ENCODE peak calls at places on chromosomes 13 and 19, in ten cellular contexts. U, N, F, E, C, R, B, O, T and A are unnamed samples.

GRCh38 chr19:18262917-18263316 is 11.3 kb downstream of the IQCN start:
- DNase-seq in N (no peak), T (no peak), F (no peak), B (no peak), C (no peak), E (no peak), R (no peak), O (no peak), U (no peak), A (no peak)

GRCh38 chr19:52825765-52826164 is 4.3 kb upstream of the ZNF28 start:
- DNase-seq in E (no peak), F (no peak), B (no peak), C (no peak), N (no peak), O (no peak), U (no peak), T (no peak), R (no peak), A (no peak)

GRCh38 chr13:27960362-27961226 is 8.5 kb downstream of the CDX2 start:
- DNase-seq in B (no peak), U (no peak), N (no peak), O (no peak), E (peak), F (peak), C (no peak), R (no peak), T (no peak), A (peak)

GRCh38 chr19:39203372-39204341 is at the start of gene SYCN:
- DNase-seq in O (no peak), T (no peak), C (no peak), N (no peak), B (no peak), R (no peak), E (no peak), F (no peak), U (no peak), A (no peak)

GRCh38 chr13:45361596-45362206 is 20.7 kb upstream of the TPT1 start:
- DNase-seq in T (no peak), O (no peak), R (no peak), C (no peak), B (no peak), E (no peak), N (no peak), U (no peak), F (no peak), A (no peak)

GRCh38 chr13:37886879-37887278 is 17.3 kb upstream of the TRPC4 start:
- DNase-seq in U (no peak), C (no peak), B (no peak), F (no peak), O (no peak), N (no peak), E (no peak), R (no peak), T (no peak), A (no peak)

GRCh38 chr13:35460061-35460460 is 16.4 kb downstream of the MAB21L1 start:
- DNase-seq in E (no peak), B (no peak), U (no peak), R (no peak), N (no peak), T (no peak), F (no peak), C (no peak), O (no peak), A (no peak)

GRCh38 chr19:55341191-55342043 is 1.7 kb downstream of the KMT5C start:
- DNase-seq in U (no peak), E (peak), R (peak), O (peak), F (peak), N (peak), B (no peak), T (no peak), C (peak), A (peak)

GRCh38 chr13:44969858-44970484 is 19.3 kb downstream of the NUFIP1 start:
- DNase-seq in N (no peak), R (peak), E (peak), B (no peak), F (no peak), U (peak), T (no peak), C (no peak), O (no peak), A (no peak)

GRCh38 chr13:50910483-50910805 is 853 bp downstream of the RNASEH2B start:
- DNase-seq in N (no peak), C (no peak), B (no peak), E (peak), T (no peak), F (no peak), R (peak), O (no peak), U (no peak), A (no peak)

GRCh38 chr19:50358483-50359431 is 6.7 kb downstream of the NAPSA start:
- DNase-seq in B (no peak), C (peak), T (peak), N (peak), U (no peak), O (peak), R (no peak), E (peak), F (peak), A (peak)

GRCh38 chr19:9914315-9915207 is 21.8 kb downstream of the OLFM2 start:
- DNase-seq in E (peak), N (peak), B (peak), F (peak), C (peak), T (peak), U (peak), O (peak), R (peak), A (peak)

GRCh38 chr13:75091185-75091584 is 390.8 kb downstream of the TBC1D4 start:
- DNase-seq in U (no peak), R (no peak), E (no peak), T (no peak), B (no peak), C (no peak), O (no peak), F (no peak), N (no peak), A (no peak)

GRCh38 chr13:45207319-45207718 is 6.5 kb upstream of the KCTD4 start:
- DNase-seq in O (no peak), C (no peak), U (no peak), E (no peak), N (no peak), R (no peak), T (no peak), F (no peak), B (no peak), A (no peak)

GRCh38 chr19:1503089-1503924 is 9.5 kb downstream of the ADAMTSL5 start:
- DNase-seq in O (peak), B (no peak), N (peak), F (peak), R (no peak), C (peak), E (no peak), U (no peak), T (no peak), A (peak)

GRCh38 chr13:39942901-39943273 is 287.4 kb downstream of the COG6 start:
- DNase-seq in F (peak), O (peak), T (peak), N (peak), C (peak), E (peak), U (peak), B (peak), R (peak), A (peak)

GRCh38 chr19:18593367-18594095 is 4.9 kb downstream of the REX1BD start:
- DNase-seq in T (no peak), O (no peak), E (no peak), U (no peak), C (no peak), B (no peak), N (no peak), R (no peak), F (no peak), A (no peak)

GRCh38 chr13:70732611-70733010 is 624.4 kb upstream of the KLHL1 start:
- DNase-seq in U (no peak), F (no peak), R (no peak), E (no peak), T (no peak), B (no peak), O (no peak), C (no peak), N (no peak), A (no peak)

GRCh38 chr13:106176103-106176502 is 359.4 kb downstream of the EFNB2 start:
- DNase-seq in B (no peak), T (no peak), E (no peak), R (no peak), F (no peak), N (no peak), O (no peak), C (no peak), U (no peak), A (no peak)

GRCh38 chr13:107251321-107251720 is 683.4 kb upstream of the ARGLU1 start:
- DNase-seq in F (no peak), O (no peak), B (no peak), C (no peak), E (no peak), N (no peak), U (no peak), T (no peak), R (no peak), A (no peak)

GRCh38 chr13:92901739-92902138 is 324.9 kb upstream of the GPC6 start:
- DNase-seq in U (no peak), N (no peak), O (no peak), R (no peak), T (no peak), F (no peak), C (no peak), E (no peak), B (no peak), A (no peak)

GRCh38 chr19:55640577-55641375 is at the start of gene ZNF580:
- DNase-seq in T (no peak), N (peak), F (peak), R (peak), B (no peak), C (no peak), E (peak), U (no peak), O (peak), A (peak)

GRCh38 chr19:12984143-12984627 is 11.1 kb upstream of the NFIX start:
- DNase-seq in O (no peak), E (no peak), R (no peak), U (no peak), N (no peak), T (no peak), B (no peak), F (no peak), C (no peak), A (no peak)

GRCh38 chr19:12982648-12983047 is 12.6 kb upstream of the NFIX start:
- DNase-seq in O (no peak), B (no peak), N (no peak), U (no peak), E (no peak), F (no peak), R (no peak), C (no peak), T (no peak), A (no peak)

GRCh38 chr19:12983561-12984142 is 11.6 kb upstream of the NFIX start:
- DNase-seq in U (peak), C (peak), E (peak), T (peak), R (peak), B (no peak), N (peak), O (peak), F (peak), A (peak)

GRCh38 chr19:12984683-12985048 is 10.6 kb upstream of the NFIX start:
- DNase-seq in R (no peak), T (no peak), C (no peak), B (no peak), O (no peak), U (no peak), E (no peak), F (no peak), N (no peak), A (peak)

DNA sequence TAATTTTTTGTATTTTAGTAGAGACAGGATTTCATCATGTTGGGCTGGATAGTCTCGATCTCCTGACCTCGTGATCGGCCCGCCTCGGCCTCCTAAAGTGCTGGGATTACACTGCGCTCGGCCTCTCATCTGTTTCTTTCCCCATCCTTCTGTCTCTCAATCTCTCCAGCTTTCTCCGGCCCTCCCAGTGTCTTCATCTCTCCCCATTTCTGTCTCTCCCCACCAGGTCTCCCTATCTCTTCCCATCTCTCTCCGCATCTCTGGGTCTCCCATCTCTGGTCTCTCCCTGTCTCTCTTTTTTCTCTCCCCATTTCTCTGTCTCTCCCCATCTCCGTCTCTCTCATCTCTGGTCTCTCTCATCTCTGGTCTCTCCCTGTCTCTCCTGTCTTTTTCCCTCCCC is 12.2 kb upstream of the NFIX start:
- DNase-seq in E (no peak), U (no peak), T (no peak), F (no peak), N (no peak), R (no peak), O (no peak), C (no peak), B (no peak), A (no peak)
- H3K27ac ChIP-seq in E (no peak), U (no peak), T (peak), F (no peak), N (no peak), R (no peak), O (no peak), C (peak), B (no peak), A (no peak)

GRCh38 chr19:3538965-3539742 is at the start of gene TEKTIP1:
- DNase-seq in T (no peak), O (no peak), R (no peak), U (no peak), E (no peak), F (no peak), N (no peak), C (no peak), B (no peak), A (no peak)

GRCh38 chr19:3537438-3538240 is 1.3 kb upstream of the TEKTIP1 start:
- DNase-seq in N (no peak), F (no peak), C (no peak), U (no peak), T (no peak), B (no peak), O (no peak), R (no peak), E (no peak), A (no peak)

GRCh38 chr19:3537101-3537437 is 1.9 kb upstream of the TEKTIP1 start:
- DNase-seq in B (no peak), E (no peak), U (no peak), C (no peak), R (no peak), N (no peak), O (no peak), T (no peak), F (no peak), A (no peak)

GRCh38 chr19:3538258-3538929 is 580 bp upstream of the TEKTIP1 start:
- DNase-seq in B (no peak), F (no peak), O (no peak), T (no peak), C (no peak), N (no peak), E (no peak), R (no peak), U (no peak), A (no peak)

GRCh38 chr19:3539743-3540118 is 757 bp downstream of the TEKTIP1 start:
- DNase-seq in F (no peak), T (no peak), N (no peak), O (no peak), R (no peak), B (no peak), E (no peak), C (no peak), U (no peak), A (no peak)
- H3K27ac ChIP-seq in F (no peak), T (no peak), N (no peak), O (no peak), R (no peak), B (no peak), E (no peak), C (no peak), U (no peak), A (no peak)

GRCh38 chr13:64793592-64793991 is 2436.5 kb downstream of the PCDH9 start:
- DNase-seq in C (no peak), E (no peak), U (no peak), O (no peak), B (no peak), F (no peak), T (no peak), N (no peak), R (no peak), A (no peak)

GRCh38 chr13:64793131-64793530 is 2437.0 kb downstream of the PCDH9 start:
- DNase-seq in B (no peak), E (no peak), C (no peak), F (no peak), T (no peak), O (no peak), R (no peak), N (no peak), U (no peak), A (no peak)

GRCh38 chr13:64801768-64802167 is 2428.4 kb downstream of the PCDH9 start:
- DNase-seq in E (no peak), T (no peak), N (no peak), U (no peak), B (no peak), R (no peak), F (no peak), O (no peak), C (no peak), A (no peak)

DNA sequence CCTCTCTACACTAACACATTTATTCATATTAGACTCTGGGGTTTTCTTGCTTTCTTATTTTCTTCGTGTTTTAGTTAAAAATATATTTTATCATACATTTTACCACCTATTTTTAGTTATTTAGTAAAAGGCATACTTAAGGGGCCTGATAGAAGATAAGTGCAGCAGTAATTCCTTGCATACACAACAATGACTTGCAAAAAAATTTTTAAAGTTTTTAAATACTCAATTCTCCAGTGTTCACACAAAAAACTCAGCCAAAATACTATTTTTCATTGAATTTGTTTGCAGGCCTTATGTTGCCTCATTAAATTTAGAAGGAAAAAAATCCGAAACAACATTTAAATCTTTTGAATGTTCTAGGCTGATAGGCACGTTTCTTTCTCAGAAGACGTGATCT is 2431.7 kb downstream of the PCDH9 start:
- DNase-seq in T (no peak), E (no peak), R (no peak), N (no peak), C (no peak), F (no peak), B (no peak), O (no peak), U (no peak), A (no peak)
- H3K27ac ChIP-seq in T (no peak), E (no peak), R (no peak), N (no peak), C (no peak), F (no peak), B (no peak), O (no peak), U (no peak), A (no peak)

DNA sequence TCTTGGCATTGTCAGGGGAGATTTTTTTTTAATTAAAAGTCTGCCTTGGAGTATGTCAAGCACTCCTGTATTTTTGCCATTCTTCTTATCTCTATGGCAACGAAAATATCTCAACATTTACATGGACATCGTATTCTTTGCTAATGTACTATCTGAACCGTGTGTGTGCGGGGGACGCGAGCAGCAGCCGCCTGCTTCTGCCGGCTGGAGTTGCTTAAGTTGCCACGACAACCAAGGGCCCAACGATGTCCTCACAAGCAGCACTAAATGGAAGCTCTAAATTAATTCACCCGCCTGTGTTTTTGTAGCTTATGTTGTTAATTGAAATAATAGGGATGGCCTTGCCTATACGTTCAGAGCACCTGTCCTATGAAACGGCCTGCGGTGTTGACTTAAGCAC is 309.5 kb downstream of the TEX29 start:
- DNase-seq in T (no peak), E (no peak), R (no peak), C (no peak), O (no peak), F (no peak), B (no peak), N (no peak), U (no peak), A (no peak)
- H3K27ac ChIP-seq in T (no peak), E (no peak), R (no peak), C (no peak), O (no peak), F (no peak), B (no peak), N (no peak), U (no peak), A (no peak)

GRCh38 chr19:46932346-46932745 is 71.5 kb downstream of the ARHGAP35 start:
- DNase-seq in U (no peak), B (no peak), C (no peak), R (no peak), E (no peak), N (no peak), F (no peak), T (no peak), O (no peak), A (no peak)
- H3K27ac ChIP-seq in U (no peak), B (no peak), C (no peak), R (no peak), E (peak), N (no peak), F (no peak), T (no peak), O (no peak), A (no peak)

DNA sequence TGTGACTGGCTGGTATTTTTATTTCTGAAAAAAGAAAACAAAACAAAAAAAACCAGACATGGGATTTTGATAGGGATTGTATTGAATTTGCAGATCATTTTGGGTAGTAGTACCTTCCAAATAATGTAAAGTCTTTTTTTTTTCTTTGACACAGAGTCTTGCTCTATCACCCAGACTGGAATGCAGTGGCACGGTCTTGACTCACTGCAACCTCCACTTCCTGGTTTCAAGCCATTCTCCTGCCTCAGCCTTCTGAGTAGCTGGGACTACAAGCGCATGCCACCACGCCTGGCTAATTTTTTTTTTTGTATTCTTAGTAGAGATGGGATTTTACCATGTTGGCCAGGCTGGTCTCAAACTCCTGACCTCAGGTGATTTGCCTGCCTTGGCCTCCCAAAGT is 4.2 kb downstream of the ZNF101 start:
- DNase-seq in T (no peak), O (no peak), F (no peak), B (no peak), C (no peak), N (no peak), R (no peak), U (no peak), E (no peak), A (no peak)
- H3K27ac ChIP-seq in T (no peak), O (no peak), F (no peak), B (no peak), C (no peak), N (no peak), R (no peak), U (no peak), E (no peak), A (peak)

GRCh38 chr19:29673451-29674371 is 8.4 kb downstream of the PLEKHF1 start:
- DNase-seq in N (no peak), F (no peak), O (no peak), R (no peak), T (no peak), U (no peak), C (peak), B (no peak), E (no peak), A (no peak)
- H3K27ac ChIP-seq in N (peak), F (no peak), O (peak), R (no peak), T (peak), U (no peak), C (peak), B (no peak), E (peak), A (peak)

GRCh38 chr19:16384688-16385087 is 60.1 kb downstream of the KLF2 start:
- DNase-seq in N (no peak), F (peak), R (no peak), E (no peak), O (no peak), U (no peak), T (no peak), C (no peak), B (no peak), A (no peak)
- H3K27ac ChIP-seq in N (no peak), F (no peak), R (no peak), E (peak), O (no peak), U (no peak), T (no peak), C (no peak), B (no peak), A (no peak)

DNA sequence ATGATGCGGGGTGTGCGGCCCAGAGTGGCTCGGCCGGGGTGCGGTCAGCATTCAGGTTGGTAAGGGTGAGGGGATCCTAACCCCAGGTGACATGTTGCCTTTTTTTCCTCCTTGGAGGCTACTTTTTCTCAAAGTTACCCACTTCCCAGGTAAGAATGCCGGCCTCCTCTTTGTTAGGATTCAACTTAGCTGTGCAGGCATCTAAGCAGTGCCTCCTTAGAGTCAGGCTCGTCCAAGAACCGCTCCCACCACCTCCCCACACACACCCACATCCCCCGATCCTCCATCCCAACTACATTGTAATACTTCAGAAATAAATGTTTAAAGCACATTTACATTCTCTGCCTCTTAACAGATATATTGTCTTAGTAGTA is 733 bp upstream of the ENOX1 start:
- DNase-seq in R (no peak), O (no peak), B (no peak), U (no peak), E (no peak), F (no peak), T (no peak), N (no peak), C (no peak), A (no peak)
- H3K27ac ChIP-seq in R (no peak), O (no peak), B (no peak), U (no peak), E (peak), F (no peak), T (no peak), N (no peak), C (no peak), A (no peak)